ENCODE peak calls at places on chromosomes 11 and 22, in seven cellular contexts. U is fibroblast of pulmonary artery, D is heart right ventricle, T is DND-41, A is A549, E is body of pancreas, W is GM12865. J is an unnamed sample.

GRCh38 chr11:102225689-102226562 is 91.4 kb upstream of the BIRC3 start:
- DNase-seq in U (peak), A (no peak), D (no peak), W (no peak), E (no peak), T (no peak), J (no peak)

GRCh38 chr11:68564261-68564660 is 103.7 kb downstream of the PPP6R3 start:
- DNase-seq in D (no peak), E (no peak), W (no peak), A (no peak), T (no peak), U (no peak), J (no peak)

GRCh38 chr11:69949327-69949726 is 128.8 kb upstream of the ANO1 start:
- DNase-seq in D (no peak), W (no peak), E (peak), T (no peak), A (peak), U (peak), J (no peak)

GRCh38 chr11:126538071-126538470 is 182.6 kb downstream of the ST3GAL4 start:
- DNase-seq in E (no peak), U (no peak), W (no peak), T (no peak), A (no peak), D (no peak), J (no peak)

GRCh38 chr11:65778431-65778900 is 2.3 kb downstream of the AP5B1 start:
- DNase-seq in D (no peak), U (no peak), A (no peak), W (no peak), T (no peak), E (no peak), J (no peak)

GRCh38 chr22:35739642-35740041 is 22.0 kb downstream of the APOL5 start:
- DNase-seq in W (peak), U (no peak), T (no peak), A (peak), E (no peak), D (no peak), J (no peak)

GRCh38 chr11:36069576-36070214 is 125.8 kb downstream of the LDLRAD3 start:
- DNase-seq in A (no peak), U (no peak), E (no peak), T (no peak), D (no peak), W (peak), J (no peak)

GRCh38 chr11:47270331-47271271 is 668 bp downstream of the MADD start:
- DNase-seq in D (no peak), E (peak), T (peak), U (peak), W (peak), A (peak), J (peak)

GRCh38 chr11:34915136-34916013 is 804 bp downstream of the APIP start:
- DNase-seq in U (peak), D (no peak), E (no peak), T (no peak), W (no peak), A (no peak), J (no peak)

GRCh38 chr11:117473692-117474091 is 146.0 kb downstream of the CEP164 start:
- DNase-seq in A (no peak), D (no peak), E (no peak), W (no peak), U (no peak), T (no peak), J (no peak)

GRCh38 chr11:10692716-10693115 is 839 bp downstream of the IRAG1 start:
- DNase-seq in U (no peak), E (no peak), A (no peak), W (no peak), D (no peak), T (no peak), J (no peak)

GRCh38 chr11:56089697-56090096 is 3.4 kb upstream of the OR8I2 start:
- DNase-seq in A (peak), E (no peak), W (no peak), T (no peak), D (no peak), U (no peak), J (no peak)

GRCh38 chr11:75315439-75315805 is 36.0 kb downstream of the ARRB1 start:
- DNase-seq in W (no peak), E (no peak), U (no peak), T (no peak), D (no peak), A (no peak), J (no peak)

GRCh38 chr11:6895010-6895409 is 2.7 kb upstream of the OR2D2 start:
- DNase-seq in E (no peak), W (peak), T (no peak), D (no peak), U (no peak), A (no peak), J (no peak)

GRCh38 chr11:118353084-118353710 is 6.2 kb upstream of the UBE4A start:
- DNase-seq in W (peak), E (no peak), U (peak), T (no peak), A (no peak), D (no peak), J (no peak)

GRCh38 chr11:116073854-116074837 is 569.9 kb upstream of the CADM1 start:
- DNase-seq in U (no peak), E (no peak), D (peak), W (peak), A (no peak), T (no peak), J (no peak)

GRCh38 chr11:116070555-116070954 is 566.3 kb upstream of the CADM1 start:
- DNase-seq in D (no peak), T (no peak), E (no peak), W (no peak), A (no peak), U (no peak), J (no peak)

GRCh38 chr11:116071241-116071640 is 567.0 kb upstream of the CADM1 start:
- DNase-seq in A (no peak), T (no peak), E (no peak), D (no peak), W (no peak), U (no peak), J (no peak)

GRCh38 chr11:116072133-116072532 is 567.9 kb upstream of the CADM1 start:
- DNase-seq in T (no peak), U (no peak), D (no peak), W (no peak), A (no peak), E (no peak), J (no peak)

GRCh38 chr11:116072776-116073175 is 568.6 kb upstream of the CADM1 start:
- DNase-seq in T (peak), E (no peak), D (no peak), W (peak), A (no peak), U (no peak), J (no peak)
- TF ChIP-seq CTCF in T (peak), E (no peak), D (peak), W (peak), A (no peak), U (no peak), J (no peak)

GRCh38 chr11:119683783-119684182 is 45.2 kb downstream of the NECTIN1 start:
- DNase-seq in U (no peak), T (no peak), D (no peak), A (no peak), E (peak), W (no peak), J (no peak)

GRCh38 chr11:119678351-119678750 is 50.6 kb downstream of the NECTIN1 start:
- DNase-seq in U (no peak), A (no peak), W (no peak), T (no peak), D (no peak), E (no peak), J (no peak)

GRCh38 chr11:119684361-119685072 is 44.5 kb downstream of the NECTIN1 start:
- DNase-seq in D (no peak), U (peak), T (no peak), E (peak), A (peak), W (peak), J (peak)

GRCh38 chr11:119680899-119681370 is 48.1 kb downstream of the NECTIN1 start:
- DNase-seq in W (no peak), A (no peak), U (peak), T (no peak), D (peak), E (peak), J (no peak)

GRCh38 chr11:119681537-119681936 is 47.5 kb downstream of the NECTIN1 start:
- DNase-seq in U (no peak), T (no peak), A (no peak), W (no peak), D (no peak), E (no peak), J (no peak)
- TF ChIP-seq CTCF in U (peak), T (no peak), A (no peak), W (no peak), D (peak), E (peak), J (no peak)

GRCh38 chr11:119624102-119624615 is 104.8 kb downstream of the NECTIN1 start:
- DNase-seq in T (no peak), D (no peak), W (no peak), E (no peak), A (no peak), U (no peak), J (no peak)
- TF ChIP-seq CTCF in T (peak), D (peak), W (peak), E (no peak), A (peak), U (peak), J (peak)

DNA sequence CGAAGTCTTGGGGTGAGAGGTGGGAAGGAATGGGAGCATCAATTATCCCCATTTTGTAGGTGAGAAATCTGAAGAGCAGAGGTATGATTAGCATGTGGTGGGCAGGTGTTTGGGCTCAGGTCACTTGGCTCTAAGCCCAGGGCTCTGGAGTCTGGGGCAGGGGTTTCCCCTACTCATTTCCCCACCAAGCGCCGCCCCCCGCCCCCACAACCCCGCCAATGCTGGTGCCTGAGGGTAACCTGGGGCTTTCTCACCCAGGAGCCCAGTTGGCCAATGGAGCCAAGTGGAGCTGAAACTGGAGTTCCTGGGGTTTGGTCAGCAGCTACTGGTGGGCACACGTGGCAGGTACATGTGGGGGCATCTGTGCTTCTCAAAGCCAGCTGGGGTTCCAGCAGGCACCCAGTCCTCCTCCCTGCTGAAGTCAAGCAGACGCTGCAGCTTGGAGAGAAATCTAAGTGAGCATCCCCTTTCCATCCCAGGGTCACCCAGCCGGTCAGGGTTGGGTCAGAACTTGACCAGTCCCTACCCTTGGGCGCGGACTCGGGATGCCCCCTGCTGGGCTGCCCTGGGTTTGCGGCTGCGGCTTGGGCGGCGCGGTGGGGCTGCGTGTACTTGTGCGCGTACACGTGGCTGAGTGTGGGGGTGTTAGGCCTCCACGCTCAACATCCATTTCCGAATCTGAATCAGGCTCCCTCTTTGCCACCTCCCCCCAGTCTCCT is 1.6 kb upstream of the CHRM1 start:
- DNase-seq in W (peak), T (no peak), A (peak), D (no peak), E (no peak), U (peak), J (no peak)
- TF ChIP-seq CTCF in W (peak), T (peak), A (peak), D (peak), E (no peak), U (peak), J (no peak)

GRCh38 chr22:41742918-41743317 is 43.6 kb downstream of the MEI1 start:
- DNase-seq in U (no peak), D (no peak), A (no peak), E (no peak), W (no peak), T (no peak), J (no peak)
- TF ChIP-seq CTCF in U (no peak), D (no peak), A (no peak), E (no peak), W (no peak), T (peak), J (no peak)

GRCh38 chr11:27330633-27331270 is 32.3 kb downstream of the CCDC34 start:
- DNase-seq in T (no peak), W (no peak), A (no peak), E (no peak), U (no peak), D (no peak), J (no peak)
- TF ChIP-seq CTCF in T (no peak), W (no peak), A (no peak), E (no peak), U (no peak), D (no peak), J (no peak)

DNA sequence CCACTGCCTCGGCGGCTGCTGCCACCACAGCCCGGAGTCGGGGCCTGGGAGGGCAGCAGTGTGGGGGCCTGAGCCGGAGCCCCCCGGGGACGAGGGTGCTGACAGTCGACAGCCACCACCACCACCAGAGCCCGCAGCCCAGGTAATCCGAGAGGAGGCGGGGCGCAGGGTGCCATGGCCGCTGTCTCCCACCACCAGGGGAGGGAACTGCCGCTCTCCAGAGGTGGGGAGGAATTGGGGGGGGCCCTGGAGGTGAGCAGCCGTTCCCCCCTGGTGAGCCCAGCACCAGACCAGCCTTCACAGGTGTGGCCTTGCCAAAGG is 12.6 kb downstream of the TRIOBP start:
- DNase-seq in T (no peak), W (no peak), D (no peak), A (no peak), U (no peak), E (no peak), J (no peak)
- TF ChIP-seq CTCF in T (no peak), W (no peak), D (no peak), A (no peak), U (no peak), E (no peak), J (no peak)

GRCh38 chr22:49306632-49306975 is 521.1 kb downstream of the BRD1 start:
- DNase-seq in U (no peak), A (no peak), W (no peak), D (no peak), E (peak), T (no peak), J (no peak)

GRCh38 chr22:49305966-49306631 is 521.6 kb downstream of the BRD1 start:
- DNase-seq in T (no peak), E (peak), U (no peak), D (no peak), A (no peak), W (no peak), J (no peak)

GRCh38 chr22:49303781-49304461 is 523.8 kb downstream of the BRD1 start:
- DNase-seq in D (no peak), T (no peak), U (no peak), A (no peak), W (no peak), E (no peak), J (no peak)

GRCh38 chr22:49307071-49307830 is 520.4 kb downstream of the BRD1 start:
- DNase-seq in U (no peak), W (no peak), D (no peak), E (peak), T (no peak), A (no peak), J (no peak)

DNA sequence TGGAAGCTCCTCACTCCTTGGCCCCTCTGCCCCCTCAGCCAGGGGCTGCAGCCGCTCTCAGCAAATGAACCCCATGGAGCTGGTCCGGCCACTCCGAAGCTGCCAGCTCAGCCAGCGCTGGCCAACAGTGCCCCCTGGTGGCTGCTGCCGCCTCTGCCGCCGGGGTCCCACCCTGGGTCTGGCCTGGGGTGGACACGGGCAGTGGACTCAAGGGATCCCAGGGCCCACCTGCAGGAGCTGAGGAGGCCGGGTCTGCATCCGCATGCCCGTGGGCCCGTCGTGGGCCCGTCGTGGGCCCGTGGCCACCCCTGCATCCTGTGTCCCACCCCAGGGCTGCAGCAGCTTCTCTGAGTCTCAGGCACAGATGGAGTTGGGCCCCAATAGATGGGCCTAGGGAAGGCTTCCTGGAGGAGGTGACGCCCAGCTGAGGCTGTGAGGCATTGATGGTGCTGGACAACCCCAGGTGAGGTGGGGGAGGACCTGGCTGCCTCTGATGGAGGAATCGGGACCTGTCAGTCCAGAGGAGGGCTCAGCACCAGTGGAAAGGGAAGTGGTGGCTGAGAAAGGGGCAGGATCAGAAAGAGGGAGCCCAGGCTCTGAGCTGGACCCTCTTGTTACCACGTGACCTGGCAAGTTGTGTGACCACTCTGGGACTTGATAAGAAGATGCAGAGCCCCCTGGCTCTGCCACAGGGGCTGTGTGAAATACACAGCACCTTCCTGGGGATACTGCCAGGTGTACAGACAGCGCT is 522.3 kb downstream of the BRD1 start:
- DNase-seq in U (peak), W (no peak), D (peak), A (peak), E (peak), T (peak), J (peak)
- TF ChIP-seq CTCF in U (peak), W (peak), D (peak), A (peak), E (peak), T (peak), J (peak)

GRCh38 chr11:111513240-111513605 is 1.0 kb upstream of the BTG4 start:
- DNase-seq in D (no peak), E (no peak), T (no peak), W (no peak), A (no peak), U (no peak), J (no peak)

GRCh38 chr11:111515591-111515990 is 1.0 kb downstream of the HOATZ start:
- DNase-seq in T (no peak), E (no peak), A (no peak), W (no peak), U (no peak), D (no peak), J (no peak)

GRCh38 chr11:111510311-111510710 is 1.9 kb downstream of the BTG4 start:
- DNase-seq in E (no peak), T (no peak), A (no peak), D (no peak), U (no peak), W (no peak), J (no peak)

GRCh38 chr11:111514216-111515031 is at the start of gene HOATZ:
- DNase-seq in U (no peak), A (no peak), E (no peak), T (no peak), W (peak), D (no peak), J (no peak)

DNA sequence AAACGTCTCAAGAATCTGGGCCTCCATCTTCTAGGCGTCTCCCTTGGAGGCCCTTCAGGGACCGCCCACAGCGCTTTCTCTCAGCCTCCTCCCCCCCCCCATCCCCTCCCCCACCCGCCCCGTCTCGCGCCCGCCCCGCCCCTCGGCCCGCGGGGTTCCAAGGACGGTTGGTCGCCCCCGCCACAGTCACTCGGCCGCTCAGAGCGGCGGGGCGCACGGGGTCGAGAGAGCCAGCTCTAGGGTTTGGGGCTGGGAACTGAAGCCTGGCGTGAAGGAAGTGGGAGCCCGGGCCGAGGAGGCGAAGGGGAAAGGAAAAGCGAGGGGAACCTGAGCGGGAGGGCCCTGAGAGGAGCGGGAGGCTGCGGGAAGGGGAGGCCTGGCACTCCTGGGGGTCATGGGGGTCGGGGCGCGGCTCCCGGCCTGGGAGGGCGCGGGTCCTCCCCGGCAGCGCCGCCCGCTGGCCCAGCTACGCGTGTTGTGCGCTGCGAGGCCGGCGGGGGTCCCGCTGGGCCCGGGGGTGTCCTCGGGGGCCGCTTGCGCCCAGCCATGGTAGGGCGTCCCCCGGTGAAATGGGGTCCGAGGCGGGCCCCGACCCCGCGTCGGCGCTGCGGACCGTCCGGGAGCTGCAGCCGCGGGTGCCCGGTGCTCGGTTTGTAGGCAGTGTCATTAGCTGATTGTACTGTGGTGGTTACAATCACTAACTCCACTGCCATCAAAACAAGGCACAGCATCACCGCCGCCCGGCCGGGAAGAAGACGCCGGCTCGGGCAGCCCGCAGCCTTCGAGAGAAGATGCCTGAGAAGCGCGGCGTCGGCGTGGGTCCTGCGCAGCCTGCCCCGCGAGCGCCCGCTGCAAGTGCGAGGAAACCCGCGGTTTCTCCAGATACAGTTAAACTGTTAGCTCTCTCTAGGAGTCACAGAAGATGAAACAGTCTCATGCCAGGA is at the start of gene BTG4:
- DNase-seq in D (peak), A (peak), U (no peak), W (no peak), E (no peak), T (no peak), J (no peak)
- TF ChIP-seq CTCF in D (no peak), A (peak), U (no peak), W (no peak), E (no peak), T (no peak), J (no peak)

J was measured in natural killer cell.